ENCODE peak calls at places on chromosomes 7 and 10, in seven cellular contexts. One of them, this sample, is unnamed.

GRCh38 chr10:83935337-83935736 is 204.0 kb upstream of the GHITM start:
- DNase-seq in GM12891: no peak
- DNase-seq in A549: no peak
- DNase-seq in uterus: no peak
- DNase-seq in breast epithelium: no peak
- DNase-seq in body of pancreas: no peak
- DNase-seq in esophagus squamous epithelium: no peak
- DNase-seq in this sample: no peak

GRCh38 chr7:151432658-151433521 is 7.1 kb downstream of the CRYGN start:
- DNase-seq in body of pancreas: no peak
- DNase-seq in uterus: no peak
- DNase-seq in GM12891: peak
- DNase-seq in esophagus squamous epithelium: no peak
- DNase-seq in breast epithelium: no peak
- DNase-seq in A549: peak
- DNase-seq in this sample: no peak

GRCh38 chr7:151008143-151008510 is 16.2 kb downstream of the ATG9B start:
- DNase-seq in uterus: no peak
- DNase-seq in esophagus squamous epithelium: no peak
- DNase-seq in breast epithelium: no peak
- DNase-seq in GM12891: no peak
- DNase-seq in A549: no peak
- DNase-seq in body of pancreas: no peak
- DNase-seq in this sample: no peak

GRCh38 chr7:84232653-84233052 is 38.1 kb upstream of the SEMA3A start:
- DNase-seq in GM12891: no peak
- DNase-seq in A549: no peak
- DNase-seq in breast epithelium: no peak
- DNase-seq in body of pancreas: no peak
- DNase-seq in uterus: no peak
- DNase-seq in esophagus squamous epithelium: no peak
- DNase-seq in this sample: no peak

GRCh38 chr7:16266877-16267276 is 154.5 kb downstream of the CRPPA start:
- DNase-seq in breast epithelium: no peak
- DNase-seq in GM12891: no peak
- DNase-seq in uterus: no peak
- DNase-seq in esophagus squamous epithelium: no peak
- DNase-seq in body of pancreas: no peak
- DNase-seq in A549: no peak
- DNase-seq in this sample: no peak

GRCh38 chr10:82969405-82969804 is 1094.4 kb downstream of the NRG3 start:
- DNase-seq in esophagus squamous epithelium: no peak
- DNase-seq in uterus: no peak
- DNase-seq in breast epithelium: no peak
- DNase-seq in GM12891: no peak
- DNase-seq in body of pancreas: no peak
- DNase-seq in A549: no peak
- DNase-seq in this sample: no peak

GRCh38 chr10:65083222-65083621 is 1562.0 kb downstream of the REEP3 start:
- DNase-seq in breast epithelium: no peak
- DNase-seq in GM12891: no peak
- DNase-seq in body of pancreas: no peak
- DNase-seq in esophagus squamous epithelium: no peak
- DNase-seq in uterus: no peak
- DNase-seq in A549: no peak
- DNase-seq in this sample: no peak

GRCh38 chr10:53022663-53023088 is 250.1 kb upstream of the MBL2 start:
- DNase-seq in uterus: no peak
- DNase-seq in body of pancreas: no peak
- DNase-seq in esophagus squamous epithelium: no peak
- DNase-seq in GM12891: no peak
- DNase-seq in A549: no peak
- DNase-seq in breast epithelium: no peak
- DNase-seq in this sample: no peak

GRCh38 chr7:40612298-40612697 is 477.5 kb downstream of the SUGCT start:
- DNase-seq in body of pancreas: no peak
- DNase-seq in uterus: no peak
- DNase-seq in breast epithelium: no peak
- DNase-seq in A549: no peak
- DNase-seq in GM12891: no peak
- DNase-seq in esophagus squamous epithelium: no peak
- DNase-seq in this sample: no peak

GRCh38 chr7:36895112-36895511 is 170.8 kb upstream of the AOAH start:
- DNase-seq in breast epithelium: no peak
- DNase-seq in uterus: no peak
- DNase-seq in GM12891: no peak
- DNase-seq in esophagus squamous epithelium: no peak
- DNase-seq in body of pancreas: no peak
- DNase-seq in A549: no peak
- DNase-seq in this sample: no peak

GRCh38 chr7:54811925-54812264 is 52.9 kb upstream of the SEC61G start:
- DNase-seq in A549: no peak
- DNase-seq in uterus: no peak
- DNase-seq in breast epithelium: no peak
- DNase-seq in GM12891: no peak
- DNase-seq in body of pancreas: peak
- DNase-seq in esophagus squamous epithelium: no peak
- DNase-seq in this sample: no peak

GRCh38 chr10:63720689-63721088 is 199.5 kb downstream of the REEP3 start:
- DNase-seq in esophagus squamous epithelium: no peak
- DNase-seq in uterus: no peak
- DNase-seq in A549: no peak
- DNase-seq in body of pancreas: no peak
- DNase-seq in GM12891: no peak
- DNase-seq in breast epithelium: no peak
- DNase-seq in this sample: no peak

GRCh38 chr7:112360681-112361080 is 89.6 kb upstream of the IFRD1 start:
- DNase-seq in esophagus squamous epithelium: no peak
- DNase-seq in GM12891: no peak
- DNase-seq in A549: no peak
- DNase-seq in breast epithelium: peak
- DNase-seq in body of pancreas: no peak
- DNase-seq in uterus: no peak
- DNase-seq in this sample: no peak

GRCh38 chr7:136293272-136293671 is 316.1 kb upstream of the MTPN start:
- DNase-seq in esophagus squamous epithelium: no peak
- DNase-seq in body of pancreas: no peak
- DNase-seq in GM12891: no peak
- DNase-seq in A549: no peak
- DNase-seq in breast epithelium: no peak
- DNase-seq in uterus: no peak
- DNase-seq in this sample: no peak

GRCh38 chr7:130622866-130623265 is 45.7 kb downstream of the COPG2 start:
- DNase-seq in body of pancreas: no peak
- DNase-seq in A549: no peak
- DNase-seq in GM12891: no peak
- DNase-seq in breast epithelium: no peak
- DNase-seq in uterus: no peak
- DNase-seq in esophagus squamous epithelium: no peak
- DNase-seq in this sample: no peak

GRCh38 chr7:6248581-6248980 is 23.8 kb downstream of the CYTH3 start:
- DNase-seq in A549: no peak
- DNase-seq in body of pancreas: no peak
- DNase-seq in uterus: no peak
- DNase-seq in GM12891: no peak
- DNase-seq in esophagus squamous epithelium: no peak
- DNase-seq in breast epithelium: no peak
- DNase-seq in this sample: no peak

GRCh38 chr7:40469481-40469880 is 334.7 kb downstream of the SUGCT start:
- DNase-seq in GM12891: no peak
- DNase-seq in breast epithelium: no peak
- DNase-seq in esophagus squamous epithelium: no peak
- DNase-seq in A549: no peak
- DNase-seq in uterus: no peak
- DNase-seq in body of pancreas: no peak
- DNase-seq in this sample: no peak

GRCh38 chr7:133753513-133753912 is 373.6 kb upstream of the LRGUK start:
- DNase-seq in body of pancreas: no peak
- DNase-seq in GM12891: no peak
- DNase-seq in esophagus squamous epithelium: no peak
- DNase-seq in uterus: no peak
- DNase-seq in A549: no peak
- DNase-seq in breast epithelium: no peak
- DNase-seq in this sample: no peak

GRCh38 chr10:99834410-99834809 is 52.0 kb downstream of the ABCC2 start:
- DNase-seq in A549: peak
- DNase-seq in esophagus squamous epithelium: no peak
- DNase-seq in body of pancreas: no peak
- DNase-seq in breast epithelium: no peak
- DNase-seq in uterus: no peak
- DNase-seq in GM12891: no peak
- DNase-seq in this sample: no peak

GRCh38 chr7:96479015-96479645 is 157.2 kb upstream of the SLC25A13 start:
- DNase-seq in GM12891: no peak
- DNase-seq in esophagus squamous epithelium: no peak
- DNase-seq in breast epithelium: no peak
- DNase-seq in uterus: no peak
- DNase-seq in body of pancreas: no peak
- DNase-seq in A549: no peak
- DNase-seq in this sample: no peak

GRCh38 chr7:15889501-15889900 is 203.0 kb upstream of the MEOX2 start:
- DNase-seq in body of pancreas: no peak
- DNase-seq in esophagus squamous epithelium: no peak
- DNase-seq in breast epithelium: no peak
- DNase-seq in A549: peak
- DNase-seq in uterus: no peak
- DNase-seq in GM12891: no peak
- DNase-seq in this sample: no peak

GRCh38 chr7:91832493-91833045 is 47.9 kb downstream of the MTERF1 start:
- DNase-seq in GM12891: no peak
- DNase-seq in A549: no peak
- DNase-seq in uterus: no peak
- DNase-seq in breast epithelium: no peak
- DNase-seq in esophagus squamous epithelium: no peak
- DNase-seq in body of pancreas: no peak
- DNase-seq in this sample: no peak

GRCh38 chr10:8137726-8138125 is 83.2 kb downstream of the GATA3 start:
- DNase-seq in esophagus squamous epithelium: no peak
- DNase-seq in A549: no peak
- DNase-seq in uterus: no peak
- DNase-seq in body of pancreas: no peak
- DNase-seq in breast epithelium: no peak
- DNase-seq in GM12891: no peak
- DNase-seq in this sample: peak

DNA sequence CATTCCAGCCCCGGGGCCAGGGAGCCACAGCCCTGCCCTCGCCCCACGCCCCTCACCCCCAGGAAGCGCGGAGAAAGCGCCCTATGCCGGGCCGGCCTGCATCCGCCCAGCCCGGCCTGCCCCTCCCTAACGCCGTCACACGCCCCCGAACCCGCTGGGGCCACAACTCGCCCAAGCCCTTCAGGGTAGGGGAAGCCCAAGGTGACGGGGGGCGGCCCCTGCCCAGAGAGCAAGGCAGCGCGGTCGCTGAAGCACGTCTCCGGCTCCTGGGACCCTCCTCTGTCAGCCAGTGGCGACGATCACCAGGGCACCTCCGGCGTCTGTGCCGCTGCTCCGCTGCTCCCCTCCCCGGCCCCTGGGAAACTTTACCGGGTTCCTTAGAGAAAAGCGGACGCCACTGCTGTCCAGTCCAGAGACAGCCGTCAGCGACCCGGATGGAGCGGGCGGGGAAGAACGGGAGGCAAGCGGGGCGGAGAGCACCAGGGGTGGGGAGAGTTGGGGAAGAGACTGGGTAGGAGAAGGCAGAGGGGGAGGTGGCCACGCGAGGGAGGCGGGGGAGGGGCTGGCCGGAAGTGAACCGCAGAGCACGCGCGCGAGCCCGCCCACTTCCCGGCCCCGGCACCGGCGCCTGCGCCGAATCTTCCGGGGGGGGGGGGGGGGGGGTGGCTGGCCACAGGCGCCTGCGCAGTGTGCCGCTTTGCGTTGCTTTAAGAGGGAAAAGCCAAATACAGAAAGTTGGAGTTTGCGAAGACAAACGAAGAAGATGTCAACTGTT is at the start of gene HERC4:
- DNase-seq in breast epithelium: peak
- DNase-seq in esophagus squamous epithelium: peak
- DNase-seq in uterus: peak
- DNase-seq in body of pancreas: peak
- DNase-seq in A549: peak
- DNase-seq in GM12891: peak
- DNase-seq in this sample: peak
- TF ChIP-seq POLR2A in breast epithelium: peak
- TF ChIP-seq POLR2A in esophagus squamous epithelium: no peak
- TF ChIP-seq POLR2A in uterus: peak
- TF ChIP-seq POLR2A in body of pancreas: peak
- TF ChIP-seq POLR2A in A549: peak
- TF ChIP-seq POLR2A in GM12891: peak
- TF ChIP-seq POLR2A in this sample: peak

GRCh38 chr10:22713853-22714523 is 390 bp downstream of the PIP4K2A start:
- DNase-seq in A549: no peak
- DNase-seq in esophagus squamous epithelium: no peak
- DNase-seq in breast epithelium: no peak
- DNase-seq in GM12891: no peak
- DNase-seq in uterus: no peak
- DNase-seq in body of pancreas: peak
- DNase-seq in this sample: peak
- TF ChIP-seq POLR2A in A549: no peak
- TF ChIP-seq POLR2A in esophagus squamous epithelium: no peak
- TF ChIP-seq POLR2A in breast epithelium: no peak
- TF ChIP-seq POLR2A in GM12891: peak
- TF ChIP-seq POLR2A in uterus: no peak
- TF ChIP-seq POLR2A in body of pancreas: no peak
- TF ChIP-seq POLR2A in this sample: no peak

GRCh38 chr7:148883233-148884048 is 650 bp downstream of the EZH2 start:
- DNase-seq in GM12891: peak
- DNase-seq in breast epithelium: peak
- DNase-seq in esophagus squamous epithelium: no peak
- DNase-seq in A549: peak
- DNase-seq in uterus: peak
- DNase-seq in body of pancreas: peak
- DNase-seq in this sample: peak

GRCh38 chr7:148882668-148883232 is 1.3 kb downstream of the EZH2 start:
- DNase-seq in GM12891: no peak
- DNase-seq in uterus: no peak
- DNase-seq in body of pancreas: peak
- DNase-seq in esophagus squamous epithelium: no peak
- DNase-seq in A549: no peak
- DNase-seq in breast epithelium: no peak
- DNase-seq in this sample: no peak

GRCh38 chr7:148884049-148884298 is at the start of gene EZH2:
- DNase-seq in A549: no peak
- DNase-seq in GM12891: no peak
- DNase-seq in uterus: no peak
- DNase-seq in body of pancreas: no peak
- DNase-seq in esophagus squamous epithelium: no peak
- DNase-seq in breast epithelium: peak
- DNase-seq in this sample: no peak

GRCh38 chr7:148882192-148882591 is 1.9 kb downstream of the EZH2 start:
- DNase-seq in breast epithelium: no peak
- DNase-seq in GM12891: no peak
- DNase-seq in A549: no peak
- DNase-seq in body of pancreas: no peak
- DNase-seq in uterus: no peak
- DNase-seq in esophagus squamous epithelium: no peak
- DNase-seq in this sample: no peak

GRCh38 chr7:148884299-148885022 is 370 bp upstream of the EZH2 start:
- DNase-seq in body of pancreas: peak
- DNase-seq in uterus: peak
- DNase-seq in A549: peak
- DNase-seq in breast epithelium: peak
- DNase-seq in GM12891: peak
- DNase-seq in esophagus squamous epithelium: peak
- DNase-seq in this sample: peak
- TF ChIP-seq POLR2A in body of pancreas: peak
- TF ChIP-seq POLR2A in uterus: peak
- TF ChIP-seq POLR2A in A549: peak
- TF ChIP-seq POLR2A in breast epithelium: peak
- TF ChIP-seq POLR2A in GM12891: no peak
- TF ChIP-seq POLR2A in esophagus squamous epithelium: no peak
- TF ChIP-seq POLR2A in this sample: peak

GRCh38 chr10:60798031-60798430 is 19.8 kb downstream of the CDK1 start:
- DNase-seq in A549: no peak
- DNase-seq in GM12891: no peak
- DNase-seq in breast epithelium: no peak
- DNase-seq in uterus: no peak
- DNase-seq in body of pancreas: no peak
- DNase-seq in esophagus squamous epithelium: no peak
- DNase-seq in this sample: no peak
- TF ChIP-seq POLR2A in A549: no peak
- TF ChIP-seq POLR2A in GM12891: no peak
- TF ChIP-seq POLR2A in breast epithelium: no peak
- TF ChIP-seq POLR2A in uterus: no peak
- TF ChIP-seq POLR2A in body of pancreas: no peak
- TF ChIP-seq POLR2A in esophagus squamous epithelium: no peak
- TF ChIP-seq POLR2A in this sample: no peak